ENCODE peak calls at places on chromosomes 5 and 9, in four cellular contexts. C is heart left ventricle, D is IMR-90, U is WERI-Rb-1. I is an unnamed sample. For H3K27me3, the result is how much of the 10 kb centered on the place peaks cover.

GRCh38 chr5:37838152-37838932 is 1.5 kb downstream of the GDNF start:
- DNase-seq in C (no peak), D (peak), U (peak), I (peak)

GRCh38 chr5:139287890-139288635 is 5.5 kb upstream of the MATR3 start:
- DNase-seq in C (no peak), D (no peak), U (no peak), I (no peak)

GRCh38 chr9:125240649-125240999 is 519 bp downstream of the HSPA5 start:
- DNase-seq in C (no peak), D (no peak), U (no peak), I (peak)

GRCh38 chr5:151870820-151871219 is 53.8 kb downstream of the GLRA1 start:
- DNase-seq in C (no peak), D (peak), U (no peak), I (no peak)

GRCh38 chr5:370311-370958 is 48.9 kb downstream of the AHRR start:
- DNase-seq in C (peak), D (no peak), U (no peak), I (no peak)

GRCh38 chr5:159178978-159179377 is 30.4 kb downstream of the RNF145 start:
- DNase-seq in C (no peak), D (peak), U (no peak), I (no peak)

GRCh38 chr5:17990168-17990567 is 355.9 kb downstream of the TAF11L14 start:
- DNase-seq in C (no peak), D (no peak), U (no peak), I (no peak)

GRCh38 chr5:59873113-59873512 is 20.4 kb downstream of the PDE4D start:
- DNase-seq in C (no peak), D (peak), U (no peak), I (no peak)

GRCh38 chr5:90248640-90249039 is 160.9 kb downstream of the CETN3 start:
- DNase-seq in C (no peak), D (no peak), U (no peak), I (no peak)

GRCh38 chr5:29654990-29655389 is 1538.5 kb upstream of the CDH6 start:
- DNase-seq in C (no peak), D (no peak), U (no peak), I (no peak)

GRCh38 chr9:137917795-137918194 is 40.2 kb downstream of the CACNA1B start:
- DNase-seq in C (no peak), D (no peak), U (no peak), I (no peak)

GRCh38 chr5:89755024-89755423 is 654.5 kb downstream of the CETN3 start:
- DNase-seq in C (no peak), D (no peak), U (no peak), I (no peak)

GRCh38 chr9:3500044-3500443 is 25.8 kb downstream of the RFX3 start:
- DNase-seq in C (no peak), D (no peak), U (no peak), I (no peak)

GRCh38 chr9:122346478-122347347 is 24.1 kb upstream of the PTGS1 start:
- DNase-seq in C (peak), D (no peak), U (peak), I (peak)

GRCh38 chr5:4855048-4855447 is 285.1 kb upstream of the ADAMTS16 start:
- DNase-seq in C (no peak), D (no peak), U (no peak), I (no peak)

GRCh38 chr5:179964015-179964414 is 56.3 kb upstream of the TBC1D9B start:
- DNase-seq in C (no peak), D (no peak), U (no peak), I (no peak)

GRCh38 chr5:1298723-1299510 is 4.0 kb upstream of the TERT start:
- DNase-seq in C (no peak), D (no peak), U (peak), I (no peak)

GRCh38 chr9:96618209-96619108 is 1.2 kb downstream of the CDC14B start:
- DNase-seq in C (peak), D (peak), U (peak), I (peak)

GRCh38 chr9:18023332-18023731 is 444.5 kb downstream of the SH3GL2 start:
- DNase-seq in C (no peak), D (no peak), U (no peak), I (no peak)

GRCh38 chr5:33490071-33490665 is 49.4 kb downstream of the TARS1 start:
- DNase-seq in C (no peak), D (no peak), U (no peak), I (no peak)

GRCh38 chr5:119304439-119304838 is 51.4 kb upstream of the TNFAIP8 start:
- DNase-seq in C (no peak), D (peak), U (no peak), I (no peak)

GRCh38 chr9:14097215-14097614 is 216.7 kb downstream of the NFIB start:
- DNase-seq in C (no peak), D (peak), U (no peak), I (no peak)

GRCh38 chr9:96499257-96499656 is 49.3 kb downstream of the HABP4 start:
- DNase-seq in C (no peak), D (no peak), U (no peak), I (no peak)

GRCh38 chr5:108251350-108251749 is 130.5 kb downstream of the FBXL17 start:
- DNase-seq in C (no peak), D (peak), U (no peak), I (no peak)

GRCh38 chr5:6584727-6585126 is 48.1 kb downstream of the NSUN2 start:
- DNase-seq in C (no peak), D (no peak), U (no peak), I (no peak)

GRCh38 chr5:130034872-130035271 is 130.6 kb downstream of the CHSY3 start:
- DNase-seq in C (no peak), D (peak), U (no peak), I (no peak)

GRCh38 chr9:137968235-137968634 is 90.7 kb downstream of the CACNA1B start:
- DNase-seq in C (no peak), D (no peak), U (peak), I (no peak)

GRCh38 chr9:120890415-120891254 is 13.6 kb upstream of the PHF19 start:
- DNase-seq in C (no peak), D (no peak), U (no peak), I (no peak)

GRCh38 chr5:1515921-1516571 is 7.7 kb downstream of the LPCAT1 start:
- DNase-seq in C (peak), D (peak), U (peak), I (no peak)

GRCh38 chr5:107831612-107832395 is 161.1 kb upstream of the EFNA5 start:
- DNase-seq in C (no peak), D (peak), U (no peak), I (no peak)

GRCh38 chr5:64939772-64940510 is 171.2 kb downstream of the CWC27 start:
- DNase-seq in C (peak), D (peak), U (no peak), I (no peak)

GRCh38 chr9:126412945-126413344 is 86.3 kb downstream of the MVB12B start:
- DNase-seq in C (no peak), D (no peak), U (no peak), I (no peak)

GRCh38 chr5:151098185-151098813 is 17.5 kb upstream of the TNIP1 start:
- DNase-seq in C (no peak), D (no peak), U (no peak), I (no peak)

GRCh38 chr9:33926746-33927485 is 110.0 kb downstream of the UBE2R2 start:
- DNase-seq in C (no peak), D (no peak), U (no peak), I (no peak)

GRCh38 chr9:73689091-73689870 is 537.6 kb downstream of the ANXA1 start:
- DNase-seq in C (no peak), D (no peak), U (no peak), I (no peak)

GRCh38 chr9:16385590-16386578 is 484.6 kb downstream of the BNC2 start:
- DNase-seq in C (no peak), D (peak), U (no peak), I (no peak)

GRCh38 chr9:85610074-85610855 is 131.5 kb downstream of the AGTPBP1 start:
- DNase-seq in C (no peak), D (peak), U (peak), I (no peak)

GRCh38 chr5:134004626-134005414 is at the start of gene VDAC1:
- DNase-seq in C (peak), D (peak), U (peak), I (peak)

GRCh38 chr5:73158313-73158712 is 14.7 kb upstream of the TMEM174 start:
- DNase-seq in C (no peak), D (no peak), U (no peak), I (no peak)

GRCh38 chr9:36141288-36141687 is 4.8 kb downstream of the GLIPR2 start:
- DNase-seq in C (no peak), D (peak), U (no peak), I (no peak)

DNA sequence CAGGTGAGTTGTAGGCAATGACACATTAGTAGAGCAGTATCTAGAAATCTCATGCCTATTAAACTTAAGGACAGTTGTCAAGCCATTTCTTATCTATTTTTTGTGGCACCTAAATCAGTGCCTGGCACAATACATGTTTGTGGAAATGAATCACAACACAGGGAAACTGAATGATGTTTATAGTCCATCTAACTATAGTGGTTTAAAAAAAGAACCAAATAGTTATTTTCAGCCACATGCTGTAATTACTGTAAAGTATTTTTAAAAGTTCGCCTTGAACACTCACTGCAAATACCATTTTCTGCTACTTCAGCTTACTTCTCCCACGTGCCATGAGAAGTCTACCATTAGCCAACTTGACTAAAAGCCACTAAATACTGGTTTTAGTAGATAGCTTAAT is 21.9 kb downstream of the FNBP1 start:
- DNase-seq in C (no peak), D (no peak), U (no peak), I (no peak)
- H3K27ac ChIP-seq in C (no peak), D (no peak), U (no peak), I (peak)

GRCh38 chr5:55492449-55492848 is 42.3 kb downstream of the PLPP1 start:
- DNase-seq in C (no peak), D (no peak), U (no peak), I (no peak)
- TF ChIP-seq CTCF in C (no peak), D (no peak), U (no peak), I (no peak)

DNA sequence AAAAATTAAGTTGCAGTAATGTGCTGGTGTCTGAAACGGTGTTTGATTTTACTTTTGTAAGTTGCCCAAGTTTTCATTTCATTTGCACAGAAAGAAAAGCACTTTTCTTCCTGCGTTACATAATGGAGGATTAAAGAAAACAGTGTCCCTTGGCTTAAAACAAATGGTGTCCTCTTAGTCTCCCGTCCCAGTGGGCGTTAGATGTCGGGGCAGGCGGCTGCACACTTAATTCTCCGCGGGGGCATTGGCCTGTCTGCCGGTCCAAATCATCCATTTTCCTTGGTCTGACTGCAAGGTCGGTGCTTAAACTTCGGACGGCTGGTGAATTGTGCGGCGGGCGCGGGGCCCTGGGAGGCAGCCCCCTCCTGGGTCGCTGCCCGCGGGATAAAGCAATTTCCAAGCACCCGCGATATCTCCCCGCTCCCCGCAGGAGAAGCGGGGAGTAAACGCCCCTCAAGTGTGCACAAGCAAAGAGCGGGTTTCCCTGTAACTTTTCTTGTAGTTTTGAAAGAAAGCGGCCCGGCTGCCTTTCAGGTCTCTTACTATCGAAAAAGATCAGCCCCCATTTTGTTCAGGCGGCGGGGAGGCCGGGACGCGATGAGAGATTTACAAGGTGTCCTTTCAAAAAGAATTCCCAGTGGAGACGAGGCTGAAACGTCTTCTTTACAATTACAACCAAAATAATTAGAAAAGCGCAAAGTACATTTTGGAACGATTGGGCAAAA is 1.5 kb downstream of the IRX1 start:
- DNase-seq in C (no peak), D (no peak), U (no peak), I (no peak)
- H3K27me3 ChIP-seq in C (half or more), D (half or more), U (half or more), I (half or more)

DNA sequence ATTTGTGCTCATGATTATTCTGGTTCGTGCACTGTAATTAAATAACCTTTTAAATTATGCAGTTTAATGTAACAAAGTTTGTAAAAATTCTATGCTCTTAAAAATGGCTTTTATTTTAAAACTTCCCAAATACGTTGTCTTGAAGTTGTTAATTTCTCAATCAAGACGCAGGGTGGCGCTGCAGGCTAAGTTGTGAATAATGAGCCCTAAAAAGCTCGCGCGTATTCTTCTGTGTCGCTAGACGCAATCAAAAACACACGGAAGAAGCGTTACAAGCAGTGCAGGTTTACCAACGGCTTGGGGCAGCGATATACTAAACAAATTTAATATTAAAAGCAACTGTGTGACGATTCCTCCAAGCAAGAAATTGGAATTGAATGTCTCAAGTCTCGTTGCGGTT is at the start of gene PCDHB4:
- DNase-seq in C (no peak), D (no peak), U (no peak), I (peak)
- H3K27ac ChIP-seq in C (no peak), D (no peak), U (no peak), I (no peak)

DNA sequence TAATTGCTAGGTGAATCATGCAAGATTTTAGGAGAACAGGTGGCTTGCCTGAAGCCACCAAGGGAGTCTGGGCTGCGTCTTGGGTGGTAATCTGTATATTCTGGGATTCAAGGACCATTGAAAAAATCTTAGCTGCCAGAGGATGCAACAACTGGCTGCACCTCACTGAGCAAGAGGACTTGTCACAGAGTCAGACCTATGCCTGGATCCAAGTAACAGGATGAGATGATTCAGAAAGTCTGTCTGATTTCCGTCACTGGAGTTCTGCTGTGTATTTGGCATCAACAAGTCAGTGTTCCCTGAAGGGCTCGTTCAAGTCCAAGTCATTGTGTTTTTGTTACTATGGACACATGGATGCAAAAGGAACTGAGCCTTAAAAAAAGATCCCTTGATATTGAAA is 37.8 kb upstream of the CARTPT start:
- DNase-seq in C (no peak), D (no peak), U (no peak), I (no peak)
- TF ChIP-seq CTCF in C (no peak), D (no peak), U (no peak), I (no peak)

GRCh38 chr5:103780794-103781193 is 218.2 kb upstream of the NUDT12 start:
- DNase-seq in C (no peak), D (no peak), U (no peak), I (no peak)
- H3K27me3 ChIP-seq in C (under half), D (under half), U (under half), I (under half)

GRCh38 chr5:36158144-36158543 is 6.2 kb downstream of the SKP2 start:
- DNase-seq in C (no peak), D (peak), U (peak), I (no peak)

GRCh38 chr5:36155291-36155690 is 3.4 kb downstream of the SKP2 start:
- DNase-seq in C (no peak), D (no peak), U (no peak), I (no peak)

GRCh38 chr5:36156619-36157018 is 4.7 kb downstream of the SKP2 start:
- DNase-seq in C (no peak), D (peak), U (no peak), I (no peak)

GRCh38 chr5:36153727-36154126 is 1.8 kb downstream of the SKP2 start:
- DNase-seq in C (no peak), D (no peak), U (no peak), I (no peak)

DNA sequence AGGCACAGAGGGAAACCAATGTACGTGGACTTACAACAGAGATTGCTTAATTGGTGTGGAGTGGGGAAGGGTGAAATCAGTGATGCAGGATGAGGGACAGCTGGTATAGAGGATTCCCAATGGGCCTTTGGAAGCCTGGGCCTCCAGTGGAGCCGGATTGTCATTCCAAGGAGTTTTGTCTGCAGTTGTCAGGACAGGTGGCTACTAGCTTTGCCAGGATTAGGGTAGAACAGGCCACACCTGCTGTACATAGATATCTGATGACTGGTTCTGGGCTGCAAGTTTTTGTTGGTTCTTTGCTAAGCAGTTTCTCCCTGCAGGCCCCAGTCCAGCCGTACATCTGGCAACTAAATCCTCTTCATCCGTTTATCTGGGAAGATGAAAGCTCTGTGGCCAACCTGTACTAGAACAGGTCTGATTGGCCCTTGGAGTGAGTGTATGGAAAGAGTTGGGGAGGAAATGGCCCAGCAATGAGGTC is 4.3 kb downstream of the SKP2 start:
- DNase-seq in C (no peak), D (peak), U (peak), I (no peak)
- H3K27ac ChIP-seq in C (no peak), D (peak), U (peak), I (no peak)

DNA sequence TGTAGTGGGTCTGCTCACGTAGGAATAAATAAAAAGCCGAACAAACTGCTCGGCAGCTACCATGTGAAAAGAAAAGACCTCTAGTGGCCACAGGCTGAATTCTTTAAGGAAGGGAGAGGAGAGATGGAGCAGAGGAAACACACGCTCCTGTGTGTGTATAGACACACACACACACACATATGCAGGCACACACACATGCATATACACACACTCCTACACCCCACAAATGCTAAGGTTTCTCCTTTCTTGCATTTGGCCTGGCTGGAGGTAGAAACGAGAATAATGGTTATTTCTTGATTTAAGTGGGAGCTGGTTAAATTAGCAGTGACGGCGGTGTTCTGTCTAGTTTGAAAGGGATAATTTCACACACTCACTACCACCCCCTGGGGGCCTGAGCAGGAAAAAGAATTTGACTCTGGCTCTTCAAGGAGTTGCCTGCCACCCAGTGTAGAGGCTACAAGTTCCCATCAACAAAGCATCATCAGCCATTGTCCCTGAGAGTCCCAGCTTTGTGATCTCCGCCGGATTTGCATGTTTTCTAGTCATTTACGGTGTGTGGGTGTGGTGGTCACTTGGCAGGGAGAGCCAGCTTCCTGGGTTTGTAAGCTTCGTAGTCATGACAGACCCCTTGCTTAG is at the start of gene INSYN2B:
- DNase-seq in C (peak), D (peak), U (peak), I (peak)
- TF ChIP-seq CTCF in C (peak), D (peak), U (peak), I (peak)

I was measured in dorsolateral prefrontal cortex.